ENCODE peak calls at places on chromosome 18, in nine cellular contexts. Q is ELR; M is HCT116; L is NCI-H1105; I is HAP-1; E is RPMI8226; D is cardiac septum; O is M059J; R is activated naive CD8-positive, alpha-beta T cell treated with anti-CD3 and anti-CD28 coated beads, Interleukin-2, amount 50 U/mL, for 24 hours. J is an unnamed sample.

GRCh38 chr18:44715245-44715644 is 34.6 kb downstream of the SETBP1 start:
- DNase-seq in Q (peak; percentile 60), M (no peak), L (no peak), I (peak; percentile 10), E (no peak), D (no peak), O (peak; percentile 91), R (no peak), J (peak; percentile 94)

GRCh38 chr18:68035709-68036522 is 519.4 kb upstream of the DSEL start:
- DNase-seq in Q (no peak), M (no peak), L (no peak), I (no peak), E (no peak), D (no peak), O (no peak), R (no peak), J (no peak)

GRCh38 chr18:55588876-55589595 is 1.0 kb upstream of the TCF4 start:
- DNase-seq in Q (peak; percentile 48), M (no peak), L (peak; percentile 27), I (no peak), E (peak; percentile 48), D (no peak), O (peak; percentile 24), R (no peak), J (no peak)

GRCh38 chr18:12246849-12247808 is 7.0 kb upstream of the CIDEA start:
- DNase-seq in Q (peak; percentile 29), M (no peak), L (no peak), I (peak; percentile 72), E (peak; percentile 81), D (peak; percentile 64), O (no peak), R (peak; percentile 7), J (no peak)

GRCh38 chr18:10270160-10270571 is 184.3 kb upstream of the APCDD1 start:
- DNase-seq in Q (no peak), M (no peak), L (no peak), I (no peak), E (peak; percentile 29), D (no peak), O (no peak), R (no peak), J (no peak)

GRCh38 chr18:78728301-78729098 is 251.1 kb upstream of the SALL3 start:
- DNase-seq in Q (no peak), M (no peak), L (no peak), I (no peak), E (no peak), D (peak; percentile 54), O (no peak), R (no peak), J (no peak)

GRCh38 chr18:75207298-75208054 is 1.5 kb downstream of the PTGR3 start:
- DNase-seq in Q (peak; percentile 65), M (no peak), L (no peak), I (peak; percentile 44), E (peak; percentile 54), D (no peak), O (peak; percentile 22), R (peak; percentile 35), J (no peak)

GRCh38 chr18:57775937-57776336 is 27.2 kb downstream of the ATP8B1 start:
- DNase-seq in Q (peak; percentile 47), M (peak; percentile 49), L (no peak), I (no peak), E (no peak), D (no peak), O (peak; percentile 53), R (no peak), J (no peak)

GRCh38 chr18:9434240-9434701 is 41.0 kb upstream of the RALBP1 start:
- DNase-seq in Q (no peak), M (no peak), L (no peak), I (peak; percentile 73), E (no peak), D (no peak), O (no peak), R (peak; percentile 4), J (no peak)

GRCh38 chr18:11081009-11081532 is 68.3 kb downstream of the PIEZO2 start:
- DNase-seq in Q (no peak), M (no peak), L (no peak), I (no peak), E (no peak), D (no peak), O (peak; percentile 33), R (no peak), J (no peak)

GRCh38 chr18:10739152-10739551 is 213.3 kb downstream of the NAPG start:
- DNase-seq in Q (no peak), M (no peak), L (no peak), I (no peak), E (no peak), D (no peak), O (peak; percentile 40), R (no peak), J (no peak)

GRCh38 chr18:5884375-5884774 is 10.9 kb downstream of the TMEM200C start:
- DNase-seq in Q (no peak), M (no peak), L (no peak), I (no peak), E (no peak), D (no peak), O (no peak), R (no peak), J (no peak)

GRCh38 chr18:56902653-56903052 is 244.2 kb upstream of the BOD1L2 start:
- DNase-seq in Q (no peak), M (no peak), L (no peak), I (no peak), E (no peak), D (no peak), O (no peak), R (no peak), J (no peak)

GRCh38 chr18:59610546-59611140 is 86.6 kb downstream of the CCBE1 start:
- DNase-seq in Q (no peak), M (no peak), L (no peak), I (no peak), E (no peak), D (no peak), O (no peak), R (no peak), J (no peak)